ENCODE peak calls at places on chromosomes 16 and 17, in nine cellular contexts. B is PC-3; A is RWPE1; S is AG04450; X is tibial artery; T is Calu3; W is CD8-positive, alpha-beta T cell; G is HFFc6; J is adrenal gland. C is an unnamed sample.

GRCh38 chr17:39813631-39814030 is 50.5 kb downstream of the IKZF3 start:
- DNase-seq in S (no peak), W (peak), J (no peak), B (no peak), X (no peak), T (peak), G (no peak), A (no peak), C (no peak)

GRCh38 chr16:15946257-15947044 is 3.0 kb upstream of the ABCC1 start:
- DNase-seq in X (no peak), J (no peak), S (peak), T (peak), B (peak), W (no peak), G (peak), A (peak), C (no peak)

GRCh38 chr17:39925282-39926134 is 1.9 kb downstream of the ORMDL3 start:
- DNase-seq in B (no peak), J (no peak), T (peak), G (no peak), S (no peak), A (no peak), X (no peak), W (no peak), C (no peak)

GRCh38 chr17:44932096-44932495 is 15.5 kb downstream of the KIF18B start:
- DNase-seq in T (no peak), S (no peak), X (no peak), W (no peak), J (no peak), B (no peak), G (no peak), A (no peak), C (no peak)

GRCh38 chr17:38815576-38816193 is 9.4 kb downstream of the CWC25 start:
- DNase-seq in S (no peak), G (peak), T (no peak), X (no peak), B (peak), J (no peak), A (peak), W (no peak), C (no peak)

GRCh38 chr17:77849203-77849602 is 109.3 kb upstream of the TNRC6C start:
- DNase-seq in S (no peak), J (no peak), W (no peak), A (no peak), B (no peak), G (no peak), T (no peak), X (no peak), C (no peak)

GRCh38 chr16:57609541-57610401 is 18.7 kb upstream of the ADGRG1 start:
- DNase-seq in A (no peak), W (peak), T (no peak), S (no peak), X (no peak), J (peak), B (no peak), G (no peak), C (peak)

GRCh38 chr17:75896360-75897075 is at the start of gene TRIM65:
- DNase-seq in G (peak), J (peak), A (peak), B (peak), T (peak), W (peak), S (no peak), X (peak), C (peak)

GRCh38 chr16:84461504-84462295 is 42.8 kb downstream of the MEAK7 start:
- DNase-seq in T (no peak), W (no peak), A (no peak), X (no peak), J (no peak), B (no peak), G (no peak), S (no peak), C (no peak)

GRCh38 chr17:75199886-75200618 is 5.4 kb upstream of the NUP85 start:
- DNase-seq in T (no peak), B (no peak), G (no peak), W (no peak), S (no peak), A (no peak), X (no peak), J (no peak), C (no peak)

DNA sequence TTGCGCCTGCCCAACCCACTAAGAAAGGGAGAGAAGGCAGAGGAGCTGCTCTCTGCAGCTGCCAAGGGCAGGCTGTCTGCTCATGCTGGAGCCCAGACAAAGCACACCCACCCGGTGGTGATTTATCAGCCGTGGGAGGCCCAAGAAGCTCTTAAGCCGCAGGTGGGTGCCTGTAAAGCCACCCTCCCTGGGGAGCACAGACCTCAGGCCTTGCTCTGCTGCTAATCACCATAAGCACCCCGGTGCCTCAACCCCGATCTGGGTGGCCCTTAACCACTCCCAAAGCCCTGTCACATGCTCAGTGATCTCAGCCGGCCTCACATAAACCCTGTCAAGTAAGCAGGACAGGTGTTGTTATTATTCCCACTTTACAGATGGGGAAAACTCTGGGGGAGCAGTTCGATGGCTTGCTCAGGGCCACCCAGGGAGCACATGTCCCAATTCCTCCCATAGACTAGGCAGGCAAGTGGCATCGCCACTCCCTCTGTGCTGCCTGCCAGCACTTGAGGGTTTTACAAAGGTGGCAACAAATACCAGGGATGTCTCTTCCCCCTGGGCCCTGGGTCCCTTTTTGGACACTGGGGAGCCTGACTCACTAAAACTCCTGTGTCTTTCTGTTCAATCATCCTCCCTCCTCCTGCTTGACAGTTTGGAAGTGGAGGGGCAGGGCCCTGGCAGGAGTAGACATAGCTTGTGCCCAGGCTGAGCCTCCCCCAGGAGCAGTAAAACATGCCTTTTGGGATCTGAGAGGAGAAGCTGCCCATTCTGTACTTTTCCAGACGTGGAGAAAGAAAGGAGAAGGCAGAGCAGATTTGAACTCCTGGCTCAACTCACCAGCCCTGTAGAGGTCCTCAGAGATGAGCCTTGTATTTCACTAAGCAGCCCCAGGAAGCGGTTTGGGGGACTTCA is 299.3 kb downstream of the SOX9 start:
- DNase-seq in B (peak), W (no peak), G (no peak), T (peak), X (no peak), S (no peak), J (no peak), A (no peak), C (peak)
- TF ChIP-seq CTCF in B (no peak), W (no peak), G (no peak), T (peak), X (no peak), S (no peak), J (no peak), A (no peak), C (peak)

GRCh38 chr16:86701286-86701975 is 123.1 kb downstream of the FOXL1 start:
- DNase-seq in G (no peak), X (no peak), S (no peak), A (no peak), J (no peak), W (no peak), B (no peak), T (no peak), C (no peak)

GRCh38 chr16:86702824-86703588 is 124.7 kb downstream of the FOXL1 start:
- DNase-seq in X (no peak), B (peak), W (no peak), J (no peak), G (no peak), S (no peak), T (no peak), A (no peak), C (no peak)

GRCh38 chr16:86704516-86704915 is 126.2 kb downstream of the FOXL1 start:
- DNase-seq in B (no peak), T (no peak), J (no peak), W (no peak), X (no peak), S (no peak), A (no peak), G (no peak), C (no peak)

GRCh38 chr16:86697715-86698114 is 119.4 kb downstream of the FOXL1 start:
- DNase-seq in X (no peak), S (peak), W (no peak), A (no peak), J (peak), B (no peak), T (no peak), G (no peak), C (no peak)

DNA sequence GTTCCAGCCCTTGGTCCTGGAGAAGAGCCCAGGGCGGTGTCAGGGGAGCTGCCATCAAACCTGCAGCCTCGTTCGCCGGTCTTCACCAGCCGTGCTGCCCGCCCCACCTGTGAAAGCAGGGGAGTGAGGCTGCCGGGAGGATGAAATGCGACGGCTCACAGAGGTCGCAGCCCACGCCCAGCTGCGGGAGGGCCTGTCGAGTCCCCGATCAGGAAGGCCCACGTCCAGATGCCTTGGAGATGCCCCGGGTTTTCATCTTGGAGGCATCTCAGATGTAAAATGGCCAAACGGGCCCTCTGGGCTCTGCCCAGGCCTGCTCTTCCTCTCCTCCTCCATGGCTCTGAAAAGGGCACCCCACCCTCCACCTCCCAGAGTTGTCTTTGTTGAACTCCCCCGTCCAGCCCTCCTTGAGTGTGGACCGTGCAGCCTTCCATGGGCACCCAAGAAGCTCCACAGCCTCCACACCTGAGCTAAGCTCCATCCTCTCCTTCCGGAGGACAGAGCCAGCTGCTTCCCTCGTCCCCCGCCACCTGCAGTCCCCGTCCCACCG is 122.1 kb downstream of the FOXL1 start:
- DNase-seq in X (no peak), T (no peak), G (no peak), A (no peak), W (no peak), S (no peak), J (no peak), B (no peak), C (no peak)
- TF ChIP-seq CTCF in X (no peak), T (no peak), G (no peak), A (no peak), W (no peak), S (no peak), J (no peak), B (no peak), C (no peak)

GRCh38 chr17:78925234-78925633 is at the start of gene TIMP2:
- DNase-seq in X (peak), A (peak), B (peak), W (peak), S (peak), G (peak), T (peak), J (peak), C (peak)
- TF ChIP-seq CTCF in X (peak), A (no peak), B (no peak), W (peak), S (no peak), G (peak), T (peak), J (peak), C (peak)

DNA sequence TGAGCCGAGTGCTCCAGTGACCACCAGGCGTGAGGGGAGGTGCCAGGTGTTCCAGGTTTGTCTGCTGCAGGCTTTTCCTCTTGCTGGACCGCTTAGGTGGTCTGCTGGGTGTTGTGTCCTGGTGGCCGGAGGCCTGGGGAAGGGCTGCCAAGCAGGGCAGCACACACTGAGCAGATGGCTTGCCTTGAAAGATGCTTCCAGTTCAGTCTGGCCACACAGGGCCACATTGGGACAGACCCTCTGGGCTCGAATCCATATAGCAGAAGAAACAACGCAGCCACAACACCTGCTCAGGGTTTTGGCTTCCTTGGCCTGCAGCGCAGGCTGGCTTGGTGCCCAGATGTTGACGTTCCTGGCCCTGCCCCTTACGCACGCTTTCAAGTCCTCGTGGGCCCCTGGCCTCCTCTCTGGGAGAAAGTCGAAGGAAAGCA is 24.8 kb downstream of the GINS2 start:
- DNase-seq in G (no peak), S (no peak), J (peak), T (no peak), A (no peak), X (no peak), B (no peak), W (no peak), C (no peak)
- TF ChIP-seq CTCF in G (no peak), S (no peak), J (no peak), T (no peak), A (no peak), X (no peak), B (no peak), W (no peak), C (no peak)

GRCh38 chr16:549544-550263 is 10.5 kb upstream of the PRR35 start:
- DNase-seq in J (no peak), T (no peak), G (no peak), W (no peak), S (no peak), X (no peak), B (no peak), A (no peak), C (no peak)
- TF ChIP-seq CTCF in J (no peak), T (peak), G (peak), W (no peak), S (no peak), X (no peak), B (no peak), A (no peak), C (no peak)

DNA sequence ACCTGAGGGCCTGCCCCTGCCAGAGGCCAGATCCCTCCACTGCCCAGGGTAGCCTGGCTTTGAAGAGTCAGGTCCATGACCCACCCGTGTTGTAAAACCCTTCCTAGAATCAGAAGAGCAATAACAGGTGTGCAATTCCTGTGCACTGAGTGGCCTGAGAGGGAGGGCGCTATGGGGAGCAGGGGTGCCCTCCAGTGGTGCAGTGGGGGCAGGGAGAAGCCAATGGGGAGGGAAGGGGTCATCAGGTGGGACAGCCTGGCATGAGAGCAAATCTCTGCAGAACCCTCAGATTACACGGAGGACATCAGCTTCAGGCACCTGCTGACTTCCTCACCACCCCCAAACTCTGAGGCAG is 72.9 kb upstream of the ZNF469 start:
- DNase-seq in W (no peak), S (no peak), J (no peak), B (peak), X (no peak), A (no peak), G (no peak), T (no peak), C (no peak)
- TF ChIP-seq CTCF in W (no peak), S (peak), J (no peak), B (peak), X (no peak), A (peak), G (peak), T (peak), C (no peak)

DNA sequence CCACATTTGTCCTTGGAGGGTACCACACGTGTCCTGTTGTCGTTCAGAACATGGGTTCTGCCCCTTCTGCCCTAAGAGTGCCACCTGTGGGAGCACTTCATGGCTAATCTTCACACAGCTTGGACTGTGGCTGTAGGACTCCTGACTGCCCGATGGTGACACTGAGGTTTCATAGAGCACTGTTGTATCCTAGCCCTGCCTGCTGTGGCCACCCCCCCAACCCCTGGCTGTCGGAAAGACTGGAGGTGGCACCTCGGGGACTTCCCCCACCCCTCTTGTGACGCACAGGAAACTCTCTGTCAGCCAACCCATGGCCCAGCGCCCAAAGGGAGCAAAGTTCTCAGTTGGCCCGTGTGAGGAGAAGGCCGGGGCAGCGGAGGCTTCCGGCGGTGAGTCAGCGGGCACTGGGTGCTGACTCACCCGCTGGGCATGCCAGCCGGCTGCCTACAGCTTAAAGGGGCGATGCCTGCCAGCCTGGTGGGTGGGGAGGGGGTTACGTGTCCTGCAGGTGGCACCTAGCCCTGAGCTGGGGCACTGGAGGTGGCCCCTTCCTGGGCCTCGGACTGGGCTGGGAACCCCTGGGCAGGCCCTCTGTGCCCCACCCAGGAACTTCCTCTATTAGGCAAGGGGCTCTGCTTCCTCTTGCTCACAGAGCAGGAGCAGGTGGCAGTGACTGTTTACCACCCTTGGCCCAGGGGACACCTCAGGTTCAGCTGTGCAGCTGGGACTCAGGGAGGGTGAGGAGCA is 3.4 kb downstream of the MAP2K3 start:
- DNase-seq in B (peak), S (peak), G (peak), A (peak), X (peak), W (peak), J (peak), T (peak), C (peak)
- TF ChIP-seq CTCF in B (no peak), S (no peak), G (peak), A (no peak), X (no peak), W (no peak), J (no peak), T (no peak), C (no peak)

DNA sequence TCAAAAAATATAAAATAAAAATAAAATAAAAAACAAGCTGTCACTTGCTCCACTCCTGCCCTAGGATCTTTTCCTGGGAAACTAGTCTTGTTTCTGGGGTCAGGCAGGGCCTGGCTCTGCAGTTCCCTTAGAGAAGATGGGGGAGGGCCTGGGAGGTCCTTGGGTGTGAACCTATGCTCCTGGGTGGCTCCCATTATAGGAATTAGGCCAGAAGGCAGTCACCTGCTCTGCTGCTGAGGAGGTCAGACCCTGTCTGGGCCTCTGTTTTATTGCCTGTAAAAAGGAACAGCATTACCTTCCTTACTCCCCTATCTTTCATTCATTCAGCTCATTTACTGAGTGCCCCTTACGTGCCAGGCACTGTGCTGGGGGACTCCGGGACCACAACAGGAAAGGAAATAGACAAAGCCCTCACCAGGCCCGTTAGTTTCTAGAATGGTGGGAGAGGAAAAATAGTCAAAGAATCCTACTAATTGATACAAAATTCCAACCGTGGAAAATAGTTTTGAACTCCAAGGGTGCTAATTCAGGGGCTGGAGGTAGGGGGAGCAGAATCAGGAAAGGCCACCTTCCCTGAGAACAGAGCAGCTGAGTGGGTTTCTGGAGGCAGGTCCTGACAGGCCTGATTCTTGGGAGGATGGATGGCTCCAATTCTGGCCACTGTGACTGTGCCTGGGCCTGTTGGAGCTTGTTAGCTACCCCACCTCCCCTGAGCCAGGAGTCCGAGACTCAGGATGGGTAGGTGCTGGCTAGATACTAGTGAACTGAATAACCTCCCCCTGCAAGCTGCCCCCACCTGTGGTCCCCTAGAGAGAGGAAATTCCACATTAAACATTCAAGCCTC is 1.3 kb upstream of the SLC46A1 start:
- DNase-seq in X (no peak), B (no peak), W (no peak), T (no peak), G (no peak), J (no peak), A (peak), S (no peak), C (no peak)
- TF ChIP-seq CTCF in X (no peak), B (no peak), W (no peak), T (no peak), G (peak), J (no peak), A (peak), S (no peak), C (no peak)